ENCODE peak calls at places on chromosomes 7 and 10, in five cellular contexts. J, K, D, L and G are unnamed samples.

GRCh38 chr10:59382831-59383295 is 20.5 kb upstream of the FAM13C start:
- DNase-seq in J (no peak), K (no peak), D (peak; percentile 26), L (no peak), G (no peak)

GRCh38 chr7:95910341-95910740 is 138.0 kb downstream of the DYNC1I1 start:
- DNase-seq in J (no peak), K (no peak), D (no peak), L (no peak), G (no peak)

GRCh38 chr7:13042605-13043236 is 355.3 kb downstream of the ARL4A start:
- DNase-seq in J (no peak), K (no peak), D (no peak), L (no peak), G (no peak)

GRCh38 chr10:86336341-86336740 is 30.3 kb downstream of the GRID1 start:
- DNase-seq in J (no peak), K (no peak), D (peak; percentile 4), L (no peak), G (peak; percentile 25)

GRCh38 chr7:134454277-134454676 is 4.6 kb downstream of the AKR1B1 start:
- DNase-seq in J (no peak), K (no peak), D (no peak), L (no peak), G (no peak)

GRCh38 chr10:25578061-25578460 is 356.0 kb upstream of the MYO3A start:
- DNase-seq in J (no peak), K (no peak), D (no peak), L (no peak), G (no peak)

GRCh38 chr10:23110722-23111660 is 15.6 kb downstream of the MSRB2 start:
- DNase-seq in J (no peak), K (no peak), D (no peak), L (no peak), G (no peak)

GRCh38 chr10:21797984-21798765 is 205.4 kb downstream of the DNAJC1 start:
- DNase-seq in J (no peak), K (peak; percentile 17), D (no peak), L (no peak), G (no peak)

GRCh38 chr10:50514995-50515394 is 108.8 kb downstream of the SGMS1 start:
- DNase-seq in J (no peak), K (no peak), D (no peak), L (no peak), G (no peak)
- H3K4me1 ChIP-seq in J (peaks cover 34% of the 10 kb centered on the region), K (peaks cover 38% of the 10 kb centered on the region), D (peaks cover 12% of the 10 kb centered on the region), L (no peaks in the 10 kb centered on the region), G (peaks cover 11% of the 10 kb centered on the region)

GRCh38 chr7:56106108-56107073 is at the start of gene CHCHD2:
- DNase-seq in J (peak; percentile 99), K (peak; percentile 94), D (peak; percentile 95), L (peak; percentile 97), G (peak; percentile 98)
- H3K4me1 ChIP-seq in J (peaks cover 12% of the 10 kb centered on the region), K (peaks cover 28% of the 10 kb centered on the region), D (peaks cover 5% of the 10 kb centered on the region), L (no peaks in the 10 kb centered on the region), G (peaks cover 18% of the 10 kb centered on the region)

GRCh38 chr7:99143853-99144672 is at the start of gene SMURF1:
- DNase-seq in J (peak; percentile 76), K (peak; percentile 77), D (peak; percentile 89), L (peak; percentile 89), G (peak; percentile 80)
- H3K4me1 ChIP-seq in J (peaks cover 30% of the 10 kb centered on the region), K (peaks cover 25% of the 10 kb centered on the region), D (peaks cover 5% of the 10 kb centered on the region), L (peaks cover 14% of the 10 kb centered on the region), G (peaks cover 31% of the 10 kb centered on the region)

GRCh38 chr10:132624847-132625839 is 87.6 kb downstream of the INPP5A start:
- DNase-seq in J (peak; percentile 37), K (no peak), D (peak; percentile 24), L (no peak), G (no peak)
- H3K4me1 ChIP-seq in J (peaks cover 47% of the 10 kb centered on the region), K (peaks cover 9% of the 10 kb centered on the region), D (peaks cover 26% of the 10 kb centered on the region), L (peaks cover 43% of the 10 kb centered on the region), G (peaks cover 39% of the 10 kb centered on the region)

GRCh38 chr7:116621649-116622048 is 50.3 kb upstream of the MET start:
- DNase-seq in J (no peak), K (no peak), D (no peak), L (no peak), G (no peak)
- H3K4me1 ChIP-seq in J (no peaks in the 10 kb centered on the region), K (no peaks in the 10 kb centered on the region), D (no peaks in the 10 kb centered on the region), L (no peaks in the 10 kb centered on the region), G (no peaks in the 10 kb centered on the region)